ENCODE peak calls at places on chromosomes 13 and 19, in ten cellular contexts. C is heart right ventricle; M is left ventricle myocardium inferior; S is endodermal cell; Y is HFFc6; X is CD8-positive, alpha-beta T cell; H is pancreas; L is HCT116; Z is retinal pigment epithelial cell; Q is GM13976. U is an unnamed sample.
A peak's percentile ranks its signal among the peaks of the same experiment; 100 is the strongest.

GRCh38 chr13:43289458-43290255 is 266.3 kb downstream of the DNAJC15 start:
- DNase-seq in C (no peak), M (no peak), S (no peak), Y (peak; percentile 64), X (no peak), H (no peak), L (no peak), Z (no peak), Q (no peak), U (no peak)

GRCh38 chr13:90447735-90448103 is 899.8 kb upstream of the MIR17HG start:
- DNase-seq in C (no peak), M (no peak), S (no peak), Y (peak; percentile 61), X (no peak), H (no peak), L (peak; percentile 1), Z (peak; percentile 76), Q (no peak), U (no peak)

GRCh38 chr19:10568444-10568825 is 344 bp downstream of the CDKN2D start:
- DNase-seq in C (no peak), M (no peak), S (peak; percentile 90), Y (no peak), X (no peak), H (peak; percentile 55), L (no peak), Z (no peak), Q (no peak), U (no peak)

GRCh38 chr19:35555301-35556005 is 8.0 kb downstream of the ATP4A start:
- DNase-seq in C (no peak), M (no peak), S (peak; percentile 89), Y (no peak), X (no peak), H (no peak), L (peak; percentile 40), Z (no peak), Q (peak; percentile 66), U (peak; percentile 60)

GRCh38 chr13:79451500-79451962 is 29.4 kb upstream of the NDFIP2 start:
- DNase-seq in C (no peak), M (no peak), S (peak; percentile 58), Y (peak; percentile 93), X (peak; percentile 79), H (no peak), L (no peak), Z (peak; percentile 36), Q (peak; percentile 66), U (peak; percentile 65)

GRCh38 chr19:31054430-31054829 is 294.8 kb downstream of the TSHZ3 start:
- DNase-seq in C (no peak), M (peak; percentile 28), S (peak; percentile 90), Y (peak; percentile 67), X (no peak), H (no peak), L (no peak), Z (peak; percentile 11), Q (no peak), U (no peak)

GRCh38 chr13:31042501-31043165 is 110.2 kb downstream of the TEX26 start:
- DNase-seq in C (no peak), M (no peak), S (no peak), Y (no peak), X (no peak), H (no peak), L (no peak), Z (no peak), Q (no peak), U (no peak)

GRCh38 chr19:14835011-14835410 is at the start of the genes OR7A5 and OR7C1:
- DNase-seq in C (no peak), M (no peak), S (no peak), Y (no peak), X (no peak), H (no peak), L (no peak), Z (no peak), Q (no peak), U (no peak)

GRCh38 chr13:26183416-26183815 is 38.7 kb downstream of the RNF6 start:
- DNase-seq in C (no peak), M (no peak), S (no peak), Y (no peak), X (no peak), H (no peak), L (no peak), Z (no peak), Q (no peak), U (no peak)

GRCh38 chr13:87820221-87820620 is 149.1 kb downstream of the SLITRK5 start:
- DNase-seq in C (no peak), M (no peak), S (no peak), Y (no peak), X (no peak), H (no peak), L (no peak), Z (no peak), Q (no peak), U (no peak)

GRCh38 chr19:27971071-27971470 is 1241.9 kb downstream of the UQCRFS1 start:
- DNase-seq in C (no peak), M (no peak), S (peak; percentile 74), Y (peak; percentile 9), X (no peak), H (no peak), L (no peak), Z (peak; percentile 97), Q (no peak), U (no peak)

GRCh38 chr19:27971869-27972268 is 1241.1 kb downstream of the UQCRFS1 start:
- DNase-seq in C (no peak), M (no peak), S (no peak), Y (no peak), X (no peak), H (no peak), L (no peak), Z (no peak), Q (no peak), U (no peak)

GRCh38 chr19:27972291-27973040 is 1240.5 kb downstream of the UQCRFS1 start:
- DNase-seq in C (no peak), M (no peak), S (no peak), Y (peak; percentile 38), X (no peak), H (no peak), L (no peak), Z (peak; percentile 73), Q (no peak), U (no peak)

GRCh38 chr19:27975419-27976005 is 1237.4 kb downstream of the UQCRFS1 start:
- DNase-seq in C (no peak), M (no peak), S (no peak), Y (no peak), X (no peak), H (no peak), L (no peak), Z (no peak), Q (no peak), U (no peak)

GRCh38 chr19:27974082-27974513 is 1238.9 kb downstream of the UQCRFS1 start:
- DNase-seq in C (no peak), M (no peak), S (peak; percentile 83), Y (peak; percentile 5), X (no peak), H (no peak), L (no peak), Z (peak; percentile 72), Q (no peak), U (no peak)
- TF ChIP-seq CTCF in C (peak; percentile 65), M (peak; percentile 63), S (peak; percentile 96), Y (peak; percentile 61), X (no peak), H (peak; percentile 61), L (no peak), Z (peak; percentile 97), Q (peak; percentile 32), U (peak; percentile 37)

GRCh38 chr13:34343413-34343812 is 525.5 kb downstream of the RFC3 start:
- DNase-seq in C (no peak), M (no peak), S (no peak), Y (no peak), X (no peak), H (no peak), L (no peak), Z (no peak), Q (no peak), U (no peak)

GRCh38 chr13:34344761-34345600 is 527.0 kb downstream of the RFC3 start:
- DNase-seq in C (no peak), M (no peak), S (no peak), Y (no peak), X (no peak), H (no peak), L (no peak), Z (peak; percentile 84), Q (no peak), U (no peak)

GRCh38 chr13:34347784-34348573 is 530.0 kb downstream of the RFC3 start:
- DNase-seq in C (no peak), M (no peak), S (no peak), Y (no peak), X (no peak), H (peak; percentile 33), L (no peak), Z (no peak), Q (no peak), U (no peak)

GRCh38 chr13:34346626-34347025 is 528.7 kb downstream of the RFC3 start:
- DNase-seq in C (no peak), M (no peak), S (no peak), Y (peak; percentile 46), X (no peak), H (no peak), L (no peak), Z (peak; percentile 82), Q (no peak), U (no peak)

DNA sequence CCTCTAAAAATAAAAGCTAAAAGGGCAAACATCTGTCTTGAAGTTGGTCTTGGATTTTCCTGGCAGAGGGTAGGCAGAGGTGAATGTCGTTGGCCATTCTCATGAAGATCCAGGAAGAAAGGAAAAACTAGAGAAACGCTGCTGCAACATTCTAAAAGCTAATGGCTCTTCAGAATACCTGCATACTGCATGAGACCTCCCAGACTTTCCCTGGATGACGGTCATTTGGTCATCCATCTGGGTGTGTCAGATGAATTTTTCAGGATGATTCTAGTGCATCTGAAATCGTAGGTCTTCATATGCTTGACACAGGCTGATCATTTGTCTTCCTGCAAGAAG is 527.6 kb downstream of the RFC3 start:
- DNase-seq in C (no peak), M (no peak), S (no peak), Y (no peak), X (no peak), H (no peak), L (no peak), Z (no peak), Q (no peak), U (no peak)
- TF ChIP-seq CTCF in C (no peak), M (no peak), S (no peak), Y (no peak), X (no peak), H (no peak), L (no peak), Z (no peak), Q (no peak), U (no peak)

GRCh38 chr19:47430041-47430802 is 10.9 kb upstream of the MEIS3 start:
- DNase-seq in C (no peak), M (no peak), S (peak; percentile 88), Y (peak; percentile 52), X (no peak), H (no peak), L (no peak), Z (no peak), Q (no peak), U (no peak)
- TF ChIP-seq CTCF in C (peak; percentile 30), M (peak; percentile 30), S (peak; percentile 67), Y (peak; percentile 64), X (no peak), H (no peak), L (no peak), Z (peak; percentile 20), Q (no peak), U (peak; percentile 13)

DNA sequence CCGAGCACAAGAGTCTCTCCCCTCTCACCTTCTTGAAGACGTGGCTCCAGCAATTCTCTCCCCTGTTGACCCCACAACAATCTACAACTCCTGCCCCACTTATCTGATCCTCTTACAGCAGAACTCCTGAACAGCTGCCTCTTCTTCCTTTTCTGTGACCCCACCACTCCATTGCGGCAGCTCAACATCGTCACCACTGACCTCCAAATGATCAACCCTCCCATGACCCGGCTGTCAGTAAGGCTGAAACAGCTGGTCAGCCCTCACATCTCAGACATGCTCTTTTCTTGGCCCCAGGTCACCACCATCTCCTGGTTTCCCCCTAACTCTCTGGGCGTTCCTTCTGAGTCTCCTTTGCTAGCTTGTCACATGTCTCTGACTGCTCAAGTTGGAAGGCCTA is 1.8 kb downstream of the EXOSC5 start:
- DNase-seq in C (no peak), M (no peak), S (no peak), Y (no peak), X (no peak), H (no peak), L (no peak), Z (no peak), Q (no peak), U (no peak)
- TF ChIP-seq CTCF in C (no peak), M (no peak), S (no peak), Y (no peak), X (no peak), H (no peak), L (no peak), Z (no peak), Q (no peak), U (no peak)